ENCODE peak calls at places on chromosomes 3 and 15, in eight cellular contexts. T, R, X, F, M, Q, J and Y are unnamed samples.

GRCh38 chr3:34508732-34509131 is 710.3 kb downstream of the PDCD6IP start:
- DNase-seq in J (no peak), X (no peak), M (no peak), F (no peak), R (no peak), Q (no peak), T (no peak), Y (no peak)

GRCh38 chr3:39977058-39977794 is 167.8 kb downstream of the MYRIP start:
- DNase-seq in F (no peak), T (no peak), R (no peak), J (no peak), X (no peak), Q (no peak), M (no peak), Y (no peak)

GRCh38 chr15:79863886-79864285 is 32.9 kb downstream of the MTHFS start:
- DNase-seq in F (no peak), J (peak), X (no peak), T (peak), M (no peak), Q (no peak), R (no peak), Y (no peak)

GRCh38 chr3:17974206-17974841 is 231.9 kb upstream of the TBC1D5 start:
- DNase-seq in M (no peak), F (no peak), Q (peak), X (no peak), T (peak), R (no peak), J (no peak), Y (no peak)

GRCh38 chr3:127003601-127004280 is 20.8 kb downstream of the PLXNA1 start:
- DNase-seq in X (no peak), R (no peak), T (no peak), F (no peak), Q (no peak), J (no peak), M (no peak), Y (no peak)

GRCh38 chr3:153392363-153392762 is 230.3 kb downstream of the RAP2B start:
- DNase-seq in F (no peak), Q (no peak), X (no peak), R (no peak), T (no peak), J (no peak), M (no peak), Y (no peak)

GRCh38 chr15:71093089-71094024 is 21.9 kb upstream of the THSD4 start:
- DNase-seq in M (no peak), T (peak), F (peak), X (no peak), J (no peak), Q (no peak), R (no peak), Y (no peak)

GRCh38 chr3:63855333-63855940 is 8.2 kb downstream of the THOC7 start:
- DNase-seq in Q (no peak), F (no peak), J (no peak), R (no peak), T (no peak), M (no peak), X (no peak), Y (no peak)

GRCh38 chr3:149466192-149466591 is 8.3 kb upstream of the TM4SF4 start:
- DNase-seq in T (peak), R (no peak), X (no peak), F (peak), J (peak), Q (no peak), M (no peak), Y (no peak)

GRCh38 chr3:127781411-127782001 is 40.8 kb downstream of the MGLL start:
- DNase-seq in F (no peak), J (no peak), M (no peak), Q (no peak), R (no peak), X (no peak), T (no peak), Y (no peak)

GRCh38 chr3:104604326-104605010 is 762.2 kb upstream of the ALCAM start:
- DNase-seq in Q (no peak), M (no peak), X (no peak), J (peak), T (peak), R (no peak), F (no peak), Y (no peak)

GRCh38 chr3:108091498-108092259 is 848 bp upstream of the CD47 start:
- DNase-seq in M (no peak), F (no peak), T (no peak), X (no peak), J (no peak), R (peak), Q (no peak), Y (peak)

GRCh38 chr3:100709840-100710235 is 544 bp downstream of the TFG start:
- DNase-seq in X (peak), R (peak), Q (peak), J (no peak), F (no peak), M (peak), T (peak), Y (peak)

GRCh38 chr3:143847787-143848631 is at the start of gene SLC9A9:
- DNase-seq in X (peak), T (peak), J (peak), M (peak), Q (peak), R (peak), F (peak), Y (peak)

GRCh38 chr15:35519536-35520149 is 26.3 kb downstream of the DPH6 start:
- DNase-seq in F (no peak), X (no peak), T (peak), J (peak), R (no peak), M (no peak), Q (peak), Y (peak)

GRCh38 chr15:55343168-55343567 is 24.1 kb downstream of the PIGB start:
- DNase-seq in T (no peak), X (no peak), Q (no peak), J (no peak), M (no peak), R (no peak), F (no peak), Y (no peak)

GRCh38 chr3:30723211-30723610 is 116.8 kb downstream of the TGFBR2 start:
- DNase-seq in J (no peak), M (no peak), X (no peak), R (no peak), F (no peak), T (no peak), Q (no peak), Y (no peak)

GRCh38 chr15:29670266-29670665 is 152.0 kb downstream of the TJP1 start:
- DNase-seq in F (no peak), X (no peak), R (no peak), J (no peak), M (no peak), T (no peak), Q (no peak), Y (no peak)

GRCh38 chr15:91252322-91252721 is 152.3 kb downstream of the SV2B start:
- DNase-seq in F (no peak), M (no peak), X (no peak), Q (no peak), J (no peak), R (no peak), T (no peak), Y (no peak)

GRCh38 chr3:122810706-122811105 is 15.8 kb downstream of the SLC49A4 start:
- DNase-seq in T (no peak), F (no peak), R (no peak), M (no peak), Q (no peak), X (no peak), J (no peak), Y (no peak)